ENCODE peak calls at places on chromosomes 12 and 14, in four cellular contexts. One of them, this sample, is unnamed.

GRCh38 chr14:39232554-39233415 is 930 bp upstream of the MIA2 start:
- DNase-seq in ovary: no peak
- DNase-seq in sigmoid colon: no peak
- DNase-seq in GM12878: no peak
- DNase-seq in this sample: no peak

GRCh38 chr12:25130741-25131188 is 64.2 kb downstream of the DNAI7 start:
- DNase-seq in ovary: no peak
- DNase-seq in sigmoid colon: no peak
- DNase-seq in GM12878: no peak
- DNase-seq in this sample: no peak

GRCh38 chr12:14395059-14395778 is 29.7 kb downstream of the ATF7IP start:
- DNase-seq in ovary: no peak
- DNase-seq in sigmoid colon: no peak
- DNase-seq in GM12878: no peak
- DNase-seq in this sample: no peak

GRCh38 chr14:55547650-55548315 is 32.2 kb upstream of the KTN1 start:
- DNase-seq in ovary: no peak
- DNase-seq in sigmoid colon: no peak
- DNase-seq in GM12878: no peak
- DNase-seq in this sample: no peak

GRCh38 chr14:59240356-59240755 is 51.9 kb downstream of the DAAM1 start:
- DNase-seq in ovary: no peak
- DNase-seq in sigmoid colon: no peak
- DNase-seq in GM12878: peak
- DNase-seq in this sample: no peak

GRCh38 chr14:58625438-58625837 is 12.3 kb upstream of the DACT1 start:
- DNase-seq in ovary: no peak
- DNase-seq in sigmoid colon: no peak
- DNase-seq in GM12878: no peak
- DNase-seq in this sample: no peak

GRCh38 chr14:65187421-65188049 is 85.2 kb upstream of the MAX start:
- DNase-seq in ovary: no peak
- DNase-seq in sigmoid colon: no peak
- DNase-seq in GM12878: no peak
- DNase-seq in this sample: no peak

GRCh38 chr14:69559581-69560011 is 15.1 kb downstream of the CCDC177 start:
- DNase-seq in ovary: no peak
- DNase-seq in sigmoid colon: no peak
- DNase-seq in GM12878: no peak
- DNase-seq in this sample: no peak

GRCh38 chr12:122356192-122356635 is 66.3 kb downstream of the CLIP1 start:
- DNase-seq in ovary: no peak
- DNase-seq in sigmoid colon: no peak
- DNase-seq in GM12878: peak
- DNase-seq in this sample: peak

GRCh38 chr12:115354007-115354452 is 670.1 kb upstream of the TBX3 start:
- DNase-seq in ovary: peak
- DNase-seq in sigmoid colon: peak
- DNase-seq in GM12878: no peak
- DNase-seq in this sample: peak

GRCh38 chr12:64560395-64561301 is 49.6 kb upstream of the RASSF3 start:
- DNase-seq in ovary: no peak
- DNase-seq in sigmoid colon: peak
- DNase-seq in GM12878: no peak
- DNase-seq in this sample: no peak

GRCh38 chr14:102675396-102675795 is 82.9 kb downstream of the RCOR1 start:
- DNase-seq in ovary: no peak
- DNase-seq in sigmoid colon: no peak
- DNase-seq in GM12878: no peak
- DNase-seq in this sample: no peak

GRCh38 chr12:20006856-20007255 is 361.5 kb upstream of the PDE3A start:
- DNase-seq in ovary: no peak
- DNase-seq in sigmoid colon: no peak
- DNase-seq in GM12878: no peak
- DNase-seq in this sample: no peak

GRCh38 chr12:53365245-53365904 is 14.6 kb upstream of the SP1 start:
- DNase-seq in ovary: no peak
- DNase-seq in sigmoid colon: no peak
- DNase-seq in GM12878: no peak
- DNase-seq in this sample: no peak

GRCh38 chr14:33668066-33668465 is 282.8 kb downstream of the EGLN3 start:
- DNase-seq in ovary: no peak
- DNase-seq in sigmoid colon: no peak
- DNase-seq in GM12878: no peak
- DNase-seq in this sample: no peak

GRCh38 chr12:126464157-126464556 is 1398.9 kb downstream of the AACS start:
- DNase-seq in ovary: no peak
- DNase-seq in sigmoid colon: no peak
- DNase-seq in GM12878: no peak
- DNase-seq in this sample: no peak

GRCh38 chr12:64900540-64900939 is 76.1 kb downstream of the TBC1D30 start:
- DNase-seq in ovary: no peak
- DNase-seq in sigmoid colon: no peak
- DNase-seq in GM12878: no peak
- DNase-seq in this sample: no peak

GRCh38 chr12:94994312-94994711 is 9.2 kb downstream of the NDUFA12 start:
- DNase-seq in ovary: no peak
- DNase-seq in sigmoid colon: no peak
- DNase-seq in GM12878: no peak
- DNase-seq in this sample: no peak

GRCh38 chr12:121812320-121812871 is 8.6 kb downstream of the SETD1B start:
- DNase-seq in ovary: peak
- DNase-seq in sigmoid colon: peak
- DNase-seq in GM12878: no peak
- DNase-seq in this sample: peak

GRCh38 chr12:10366875-10367274 is 23.0 kb downstream of the KLRK1 start:
- DNase-seq in ovary: no peak
- DNase-seq in sigmoid colon: no peak
- DNase-seq in GM12878: no peak
- DNase-seq in this sample: no peak

GRCh38 chr14:105660816-105661531 is 134.6 kb downstream of the TMEM121 start:
- DNase-seq in ovary: no peak
- DNase-seq in sigmoid colon: no peak
- DNase-seq in GM12878: no peak
- DNase-seq in this sample: no peak

GRCh38 chr12:15719230-15719629 is 70.0 kb downstream of the EPS8 start:
- DNase-seq in ovary: no peak
- DNase-seq in sigmoid colon: no peak
- DNase-seq in GM12878: no peak
- DNase-seq in this sample: no peak

DNA sequence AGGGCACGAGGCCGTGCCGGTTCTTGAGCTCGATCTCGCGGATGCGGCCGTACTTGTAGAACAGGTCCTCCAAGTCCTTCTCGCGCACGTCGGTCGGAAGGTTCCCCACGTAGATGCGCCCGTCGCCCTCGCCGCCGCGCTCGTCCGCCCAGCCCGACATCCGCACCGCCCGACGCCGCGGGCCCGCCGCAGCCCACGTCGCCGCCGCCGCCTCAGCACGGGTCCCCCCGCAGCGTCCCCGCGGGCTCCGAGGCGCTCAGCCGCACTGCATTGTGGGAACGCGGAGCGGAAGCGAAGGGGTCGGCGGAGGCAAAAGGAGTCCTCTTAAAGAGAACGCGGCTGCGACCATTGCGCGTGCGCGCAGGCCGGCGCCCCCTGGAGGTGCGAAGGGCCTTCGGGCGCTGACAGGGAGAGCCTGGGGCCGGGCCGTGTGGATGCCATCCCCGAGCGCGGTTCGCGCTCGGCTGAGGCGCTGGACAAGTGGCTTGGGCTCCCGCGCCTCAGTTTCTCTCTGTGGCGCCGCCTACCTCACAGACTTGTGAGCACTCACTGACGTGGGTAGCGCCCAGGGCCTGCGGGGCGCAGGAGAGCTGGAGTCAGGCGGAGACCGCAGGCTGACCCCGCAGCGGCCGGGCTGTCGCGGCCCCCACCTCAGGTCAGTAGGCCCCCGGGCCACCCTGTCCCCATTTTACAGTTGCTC is at the start of gene SRSF9:
- DNase-seq in ovary: peak
- DNase-seq in sigmoid colon: peak
- DNase-seq in GM12878: peak
- DNase-seq in this sample: peak
- TF ChIP-seq EP300 in ovary: no peak
- TF ChIP-seq EP300 in sigmoid colon: no peak
- TF ChIP-seq EP300 in GM12878: no peak
- TF ChIP-seq EP300 in this sample: no peak

GRCh38 chr12:11830298-11830937 is 180.9 kb downstream of the ETV6 start:
- DNase-seq in ovary: no peak
- DNase-seq in sigmoid colon: no peak
- DNase-seq in GM12878: peak
- DNase-seq in this sample: no peak

GRCh38 chr12:11834104-11834812 is 184.8 kb downstream of the ETV6 start:
- DNase-seq in ovary: no peak
- DNase-seq in sigmoid colon: no peak
- DNase-seq in GM12878: no peak
- DNase-seq in this sample: no peak

GRCh38 chr12:11829764-11830194 is 180.3 kb downstream of the ETV6 start:
- DNase-seq in ovary: peak
- DNase-seq in sigmoid colon: no peak
- DNase-seq in GM12878: no peak
- DNase-seq in this sample: no peak

GRCh38 chr12:11833174-11833895 is 183.9 kb downstream of the ETV6 start:
- DNase-seq in ovary: no peak
- DNase-seq in sigmoid colon: no peak
- DNase-seq in GM12878: no peak
- DNase-seq in this sample: no peak

GRCh38 chr12:11832100-11832499 is 182.6 kb downstream of the ETV6 start:
- DNase-seq in ovary: no peak
- DNase-seq in sigmoid colon: no peak
- DNase-seq in GM12878: no peak
- DNase-seq in this sample: no peak
- TF ChIP-seq EP300 in ovary: no peak
- TF ChIP-seq EP300 in sigmoid colon: no peak
- TF ChIP-seq EP300 in GM12878: no peak
- TF ChIP-seq EP300 in this sample: no peak

GRCh38 chr12:50087159-50087558 is 2.0 kb downstream of the SMARCD1 start:
- DNase-seq in ovary: no peak
- DNase-seq in sigmoid colon: no peak
- DNase-seq in GM12878: no peak
- DNase-seq in this sample: no peak

GRCh38 chr12:50085615-50085928 is 430 bp downstream of the SMARCD1 start:
- DNase-seq in ovary: no peak
- DNase-seq in sigmoid colon: no peak
- DNase-seq in GM12878: peak
- DNase-seq in this sample: no peak

GRCh38 chr12:50083301-50083700 is 1.8 kb upstream of the SMARCD1 start:
- DNase-seq in ovary: no peak
- DNase-seq in sigmoid colon: no peak
- DNase-seq in GM12878: no peak
- DNase-seq in this sample: no peak

GRCh38 chr12:50086148-50086547 is 1.0 kb downstream of the SMARCD1 start:
- DNase-seq in ovary: no peak
- DNase-seq in sigmoid colon: no peak
- DNase-seq in GM12878: no peak
- DNase-seq in this sample: no peak

DNA sequence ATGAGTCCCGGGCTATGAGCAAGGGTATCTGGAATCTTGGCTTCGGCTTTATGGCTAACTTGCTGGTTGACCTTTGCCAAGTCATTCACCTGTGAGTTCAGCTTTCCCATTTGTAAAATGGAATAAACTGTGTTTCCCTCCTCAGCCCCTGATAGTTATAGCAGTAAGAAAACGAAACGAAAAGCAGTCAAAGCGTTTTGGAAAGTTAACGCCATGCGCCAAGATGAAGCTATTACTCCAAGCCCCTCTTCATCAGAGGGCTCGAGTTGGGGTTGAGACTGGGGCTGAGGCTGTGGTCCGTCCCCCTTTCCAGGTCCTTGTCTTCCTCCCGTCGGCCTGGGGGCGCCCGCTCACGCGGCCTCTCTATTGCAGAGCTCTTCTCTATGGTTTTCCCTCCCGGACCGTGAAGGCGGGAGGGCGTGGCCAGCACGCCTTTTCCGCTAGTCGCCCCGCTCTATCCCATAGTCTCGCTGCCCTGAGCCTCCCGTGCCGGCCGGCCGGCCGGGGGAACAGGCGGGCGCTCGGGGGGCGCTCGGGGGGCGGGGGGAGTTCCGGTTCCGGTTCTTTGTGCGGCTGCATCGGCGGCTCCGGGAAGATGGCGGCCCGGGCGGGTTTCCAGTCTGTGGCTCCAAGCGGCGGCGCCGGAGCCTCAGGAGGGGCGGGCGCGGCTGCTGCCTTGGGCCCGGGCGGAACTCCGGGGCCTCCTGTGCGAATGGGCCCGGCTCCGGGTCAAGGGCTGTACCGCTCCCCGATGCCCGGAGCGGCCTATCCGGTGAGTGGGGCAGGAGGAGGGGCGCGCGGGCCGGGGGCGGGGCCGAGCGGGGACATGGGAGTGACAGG is at the start of gene SMARCD1:
- DNase-seq in ovary: peak
- DNase-seq in sigmoid colon: peak
- DNase-seq in GM12878: peak
- DNase-seq in this sample: peak
- TF ChIP-seq EP300 in ovary: no peak
- TF ChIP-seq EP300 in sigmoid colon: no peak
- TF ChIP-seq EP300 in GM12878: no peak
- TF ChIP-seq EP300 in this sample: peak

GRCh38 chr12:67415473-67415872 is 146.3 kb downstream of the CAND1 start:
- DNase-seq in ovary: no peak
- DNase-seq in sigmoid colon: no peak
- DNase-seq in GM12878: no peak
- DNase-seq in this sample: peak

GRCh38 chr12:67411562-67411961 is 142.4 kb downstream of the CAND1 start:
- DNase-seq in ovary: no peak
- DNase-seq in sigmoid colon: no peak
- DNase-seq in GM12878: no peak
- DNase-seq in this sample: no peak

GRCh38 chr12:67410667-67411067 is 141.5 kb downstream of the CAND1 start:
- DNase-seq in ovary: no peak
- DNase-seq in sigmoid colon: no peak
- DNase-seq in GM12878: no peak
- DNase-seq in this sample: no peak

GRCh38 chr12:67413577-67413976 is 144.4 kb downstream of the CAND1 start:
- DNase-seq in ovary: no peak
- DNase-seq in sigmoid colon: no peak
- DNase-seq in GM12878: no peak
- DNase-seq in this sample: no peak

DNA sequence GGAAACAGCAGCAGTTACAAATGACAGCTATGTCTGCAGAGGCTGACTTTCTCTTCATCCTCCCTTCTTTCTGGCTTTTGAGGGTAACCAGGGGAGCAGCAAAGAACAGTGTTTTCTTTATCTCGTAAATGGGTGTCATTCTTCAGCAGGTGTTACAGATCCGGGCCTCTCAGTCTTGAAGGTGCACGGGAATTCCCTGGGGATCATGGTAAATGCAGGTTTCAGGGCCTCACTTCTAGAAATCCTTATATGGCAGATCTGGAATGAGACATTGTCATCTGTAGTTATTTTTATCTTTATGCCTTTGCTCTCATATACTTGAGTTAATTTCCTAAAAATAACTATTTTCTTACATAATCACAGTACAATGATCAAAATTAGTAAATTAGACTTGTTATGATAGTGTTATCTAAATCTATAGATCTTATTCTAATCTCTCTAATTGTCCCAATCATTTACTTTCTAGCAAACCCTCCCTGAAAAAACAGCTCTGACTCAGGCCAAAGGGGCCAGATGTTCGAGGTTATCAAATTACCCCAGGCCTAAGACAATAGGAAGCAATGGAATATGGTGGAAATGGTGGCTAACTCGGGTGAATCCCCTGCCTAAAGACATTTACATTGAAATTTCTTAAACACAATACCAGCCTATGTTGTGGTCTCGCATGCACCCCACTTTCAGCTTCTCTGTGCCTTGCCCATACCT is 145.0 kb downstream of the CAND1 start:
- DNase-seq in ovary: no peak
- DNase-seq in sigmoid colon: no peak
- DNase-seq in GM12878: no peak
- DNase-seq in this sample: no peak
- TF ChIP-seq EP300 in ovary: no peak
- TF ChIP-seq EP300 in sigmoid colon: no peak
- TF ChIP-seq EP300 in GM12878: no peak
- TF ChIP-seq EP300 in this sample: no peak

This sample was measured in tibial nerve.